ENCODE peak calls at places on chromosomes 6 and 20, in nine cellular contexts. E, S, P, N, L, U, Q, Y and F are unnamed samples.

GRCh38 chr6:14406616-14407343 is 289.2 kb downstream of the CD83 start:
- DNase-seq in E (no peak), S (peak), P (no peak), N (no peak), L (no peak), U (no peak), Q (no peak), Y (peak), F (no peak)

GRCh38 chr6:158068893-158069799 is 87.5 kb downstream of the SYNJ2 start:
- DNase-seq in E (no peak), S (no peak), P (no peak), N (no peak), L (peak), U (no peak), Q (peak), Y (no peak), F (peak)

GRCh38 chr6:129267028-129267427 is 384.1 kb downstream of the LAMA2 start:
- DNase-seq in E (no peak), S (peak), P (no peak), N (no peak), L (no peak), U (no peak), Q (no peak), Y (peak), F (no peak)

GRCh38 chr6:111646942-111647341 is 41.3 kb upstream of the TRAF3IP2 start:
- DNase-seq in E (no peak), S (no peak), P (no peak), N (no peak), L (no peak), U (no peak), Q (no peak), Y (no peak), F (peak)

GRCh38 chr6:108492131-108492766 is 68.5 kb upstream of the FOXO3 start:
- DNase-seq in E (peak), S (peak), P (peak), N (peak), L (peak), U (peak), Q (peak), Y (peak), F (peak)

GRCh38 chr6:88683734-88684133 is 279.7 kb downstream of the RNGTT start:
- DNase-seq in E (no peak), S (no peak), P (no peak), N (no peak), L (peak), U (no peak), Q (no peak), Y (no peak), F (peak)

GRCh38 chr20:5353624-5354496 is 37.1 kb upstream of the PROKR2 start:
- DNase-seq in E (no peak), S (no peak), P (no peak), N (no peak), L (peak), U (peak), Q (peak), Y (no peak), F (peak)

GRCh38 chr6:3534599-3534998 is 77.7 kb upstream of the SLC22A23 start:
- DNase-seq in E (no peak), S (no peak), P (no peak), N (no peak), L (peak), U (no peak), Q (no peak), Y (no peak), F (peak)

GRCh38 chr6:40550096-40550731 is 37.0 kb downstream of the LRFN2 start:
- DNase-seq in E (peak), S (peak), P (peak), N (peak), L (peak), U (peak), Q (peak), Y (peak), F (peak)

GRCh38 chr6:93017626-93018025 is 401.7 kb downstream of the EPHA7 start:
- DNase-seq in E (no peak), S (no peak), P (no peak), N (no peak), L (no peak), U (no peak), Q (no peak), Y (no peak), F (no peak)

GRCh38 chr6:35181313-35181932 is 32.3 kb upstream of the SCUBE3 start:
- DNase-seq in E (no peak), S (no peak), P (no peak), N (peak), L (peak), U (no peak), Q (no peak), Y (no peak), F (peak)

GRCh38 chr20:46190796-46191540 is 72.9 kb downstream of the CD40 start:
- DNase-seq in E (no peak), S (no peak), P (no peak), N (no peak), L (no peak), U (no peak), Q (no peak), Y (no peak), F (no peak)

GRCh38 chr20:61127311-61128044 is 124.6 kb upstream of the CDH4 start:
- DNase-seq in E (no peak), S (no peak), P (no peak), N (no peak), L (peak), U (no peak), Q (no peak), Y (no peak), F (peak)

GRCh38 chr20:61126369-61127195 is 125.5 kb upstream of the CDH4 start:
- DNase-seq in E (no peak), S (no peak), P (no peak), N (no peak), L (no peak), U (no peak), Q (no peak), Y (no peak), F (no peak)

GRCh38 chr20:61131944-61132343 is 120.1 kb upstream of the CDH4 start:
- DNase-seq in E (no peak), S (no peak), P (no peak), N (no peak), L (no peak), U (no peak), Q (no peak), Y (no peak), F (no peak)

GRCh38 chr20:61130156-61130555 is 121.9 kb upstream of the CDH4 start:
- DNase-seq in E (no peak), S (no peak), P (no peak), N (no peak), L (no peak), U (no peak), Q (no peak), Y (no peak), F (no peak)

GRCh38 chr20:61128701-61129655 is 123.1 kb upstream of the CDH4 start:
- DNase-seq in E (no peak), S (no peak), P (no peak), N (no peak), L (no peak), U (no peak), Q (no peak), Y (no peak), F (no peak)
- TF ChIP-seq EZH2phosphoT487 in E (no peak), S (no peak), P (no peak), N (no peak), L (no peak), U (no peak), Q (no peak), Y (no peak), F (no peak)

GRCh38 chr20:53413188-53413631 is 180.4 kb downstream of the ZNF217 start:
- DNase-seq in E (peak), S (peak), P (no peak), N (peak), L (peak), U (peak), Q (peak), Y (peak), F (no peak)
- TF ChIP-seq EZH2phosphoT487 in E (no peak), S (no peak), P (no peak), N (no peak), L (no peak), U (no peak), Q (no peak), Y (no peak), F (no peak)

GRCh38 chr6:31898200-31899011 is 908 bp upstream of the EHMT2 start:
- DNase-seq in E (peak), S (peak), P (peak), N (peak), L (peak), U (peak), Q (peak), Y (peak), F (peak)
- TF ChIP-seq EZH2phosphoT487 in E (no peak), S (no peak), P (no peak), N (no peak), L (no peak), U (no peak), Q (no peak), Y (no peak), F (no peak)

GRCh38 chr20:63241272-63241671 is 5.6 kb downstream of the BIRC7 start:
- DNase-seq in E (no peak), S (no peak), P (no peak), N (no peak), L (no peak), U (no peak), Q (no peak), Y (no peak), F (no peak)

GRCh38 chr20:63240004-63240403 is 4.3 kb downstream of the BIRC7 start:
- DNase-seq in E (no peak), S (no peak), P (no peak), N (no peak), L (no peak), U (no peak), Q (no peak), Y (no peak), F (no peak)

GRCh38 chr20:63244468-63244867 is 8.8 kb downstream of the BIRC7 start:
- DNase-seq in E (no peak), S (no peak), P (no peak), N (no peak), L (no peak), U (no peak), Q (no peak), Y (no peak), F (no peak)

GRCh38 chr20:63243604-63244247 is 8.0 kb downstream of the BIRC7 start:
- DNase-seq in E (no peak), S (no peak), P (no peak), N (no peak), L (no peak), U (no peak), Q (no peak), Y (no peak), F (no peak)

GRCh38 chr20:63242736-63243135 is 7.0 kb downstream of the BIRC7 start:
- DNase-seq in E (no peak), S (no peak), P (no peak), N (no peak), L (no peak), U (no peak), Q (no peak), Y (no peak), F (no peak)
- TF ChIP-seq EZH2phosphoT487 in E (no peak), S (no peak), P (no peak), N (no peak), L (no peak), U (no peak), Q (no peak), Y (no peak), F (no peak)

GRCh38 chr6:55836481-55836880 is 38.9 kb downstream of the BMP5 start:
- DNase-seq in E (no peak), S (no peak), P (no peak), N (no peak), L (no peak), U (no peak), Q (peak), Y (no peak), F (no peak)
- TF ChIP-seq EZH2phosphoT487 in E (no peak), S (no peak), P (no peak), N (no peak), L (no peak), U (no peak), Q (no peak), Y (no peak), F (no peak)

GRCh38 chr6:49666930-49667369 is 30.3 kb upstream of the RHAG start:
- DNase-seq in E (no peak), S (peak), P (no peak), N (no peak), L (no peak), U (no peak), Q (no peak), Y (no peak), F (no peak)
- TF ChIP-seq EZH2phosphoT487 in E (no peak), S (no peak), P (no peak), N (no peak), L (no peak), U (no peak), Q (no peak), Y (no peak), F (no peak)

GRCh38 chr6:119501798-119502483 is 152.4 kb upstream of the MAN1A1 start:
- DNase-seq in E (peak), S (no peak), P (no peak), N (peak), L (no peak), U (no peak), Q (no peak), Y (no peak), F (no peak)

GRCh38 chr6:119493980-119494379 is 144.4 kb upstream of the MAN1A1 start:
- DNase-seq in E (no peak), S (no peak), P (no peak), N (no peak), L (no peak), U (no peak), Q (no peak), Y (no peak), F (no peak)

GRCh38 chr6:119499797-119500196 is 150.2 kb upstream of the MAN1A1 start:
- DNase-seq in E (no peak), S (no peak), P (no peak), N (no peak), L (no peak), U (no peak), Q (no peak), Y (no peak), F (no peak)

GRCh38 chr6:119495230-119495683 is 145.7 kb upstream of the MAN1A1 start:
- DNase-seq in E (no peak), S (no peak), P (peak), N (no peak), L (no peak), U (no peak), Q (no peak), Y (no peak), F (no peak)

GRCh38 chr6:119497988-119498727 is 148.6 kb upstream of the MAN1A1 start:
- DNase-seq in E (no peak), S (no peak), P (no peak), N (peak), L (no peak), U (no peak), Q (no peak), Y (no peak), F (no peak)
- TF ChIP-seq EZH2phosphoT487 in E (no peak), S (no peak), P (no peak), N (no peak), L (no peak), U (no peak), Q (no peak), Y (no peak), F (no peak)

GRCh38 chr20:13799040-13799439 is 14.2 kb downstream of the NDUFAF5 start:
- DNase-seq in E (no peak), S (no peak), P (no peak), N (no peak), L (no peak), U (no peak), Q (no peak), Y (no peak), F (no peak)

GRCh38 chr20:13799974-13800373 is 15.1 kb downstream of the NDUFAF5 start:
- DNase-seq in E (no peak), S (no peak), P (no peak), N (no peak), L (no peak), U (no peak), Q (no peak), Y (no peak), F (no peak)

GRCh38 chr20:13800728-13801134 is 15.9 kb downstream of the NDUFAF5 start:
- DNase-seq in E (no peak), S (no peak), P (peak), N (no peak), L (peak), U (no peak), Q (peak), Y (no peak), F (peak)
- TF ChIP-seq EZH2phosphoT487 in E (no peak), S (no peak), P (no peak), N (no peak), L (no peak), U (no peak), Q (no peak), Y (no peak), F (no peak)

DNA sequence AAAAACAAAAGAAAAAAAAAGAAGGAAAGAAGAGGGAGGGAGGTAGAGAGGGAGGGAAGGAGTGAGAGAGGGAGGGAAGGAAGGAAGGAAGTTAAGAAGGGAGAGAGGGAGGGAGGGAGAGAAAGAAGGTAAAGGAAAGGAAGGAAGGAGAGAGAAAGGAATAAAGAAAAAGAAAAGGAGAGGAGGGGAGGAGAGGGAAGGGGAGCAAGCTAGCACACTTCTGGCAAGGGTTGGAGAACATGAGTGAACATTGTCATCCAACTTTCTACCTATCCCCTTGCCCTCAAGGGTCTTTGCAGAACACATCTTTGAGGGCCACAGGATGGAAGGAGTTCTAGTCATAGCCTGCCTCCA is 34.1 kb upstream of the IL17A start:
- DNase-seq in E (no peak), S (no peak), P (no peak), N (no peak), L (no peak), U (no peak), Q (no peak), Y (no peak), F (no peak)
- TF ChIP-seq EZH2phosphoT487 in E (no peak), S (no peak), P (no peak), N (no peak), L (no peak), U (no peak), Q (no peak), Y (no peak), F (no peak)